ENCODE peak calls at places on chromosome 20, in four cellular contexts. D is HL-60, B is K562, U is GM12878. K is an unnamed sample.

GRCh38 chr20:57785720-57786119 is 75.9 kb upstream of the PMEPA1 start:
- DNase-seq in D (no peak), B (no peak), U (no peak), K (no peak)

GRCh38 chr20:25496165-25496967 is 88.9 kb downstream of the GINS1 start:
- DNase-seq in B (no peak), D (no peak), U (no peak), K (no peak)

GRCh38 chr20:25216199-25216945 is 20.9 kb downstream of the ENTPD6 start:
- DNase-seq in D (no peak), B (no peak), U (no peak), K (no peak)

GRCh38 chr20:21808863-21809664 is 103.6 kb downstream of the PAX1 start:
- DNase-seq in B (peak), D (peak), U (no peak), K (peak)

GRCh38 chr20:10609726-10610125 is 64.1 kb downstream of the JAG1 start:
- DNase-seq in U (no peak), D (no peak), B (no peak), K (no peak)

GRCh38 chr20:57811373-57812020 is 101.7 kb upstream of the PMEPA1 start:
- DNase-seq in D (no peak), U (no peak), B (no peak), K (no peak)

GRCh38 chr20:13883425-13883824 is 98.6 kb downstream of the NDUFAF5 start:
- DNase-seq in U (no peak), B (no peak), D (no peak), K (no peak)

GRCh38 chr20:33689973-33690372 is 3.8 kb upstream of the E2F1 start:
- DNase-seq in D (peak), U (no peak), B (peak), K (no peak)

GRCh38 chr20:53434662-53435061 is 159.0 kb downstream of the ZNF217 start:
- DNase-seq in B (no peak), D (no peak), U (no peak), K (no peak)

GRCh38 chr20:58630063-58630462 is 21.0 kb upstream of the STX16 start:
- DNase-seq in D (no peak), B (no peak), U (no peak), K (no peak)

GRCh38 chr20:62733250-62733842 is 24.7 kb downstream of the NTSR1 start:
- DNase-seq in B (no peak), D (no peak), U (no peak), K (no peak)
- TF ChIP-seq SPI1 in B (no peak), D (no peak), U (no peak), K (no peak)

GRCh38 chr20:49955167-49955566 is 19.0 kb downstream of the RNF114 start:
- DNase-seq in U (no peak), B (peak), D (no peak), K (no peak)

GRCh38 chr20:49951160-49951559 is 15.0 kb downstream of the RNF114 start:
- DNase-seq in B (no peak), D (no peak), U (no peak), K (no peak)

GRCh38 chr20:49957487-49957938 is 21.3 kb downstream of the RNF114 start:
- DNase-seq in D (no peak), B (peak), U (no peak), K (no peak)

GRCh38 chr20:49961413-49961812 is 21.4 kb upstream of the SNAI1 start:
- DNase-seq in U (no peak), B (no peak), D (no peak), K (no peak)

GRCh38 chr20:49956689-49957443 is 20.7 kb downstream of the RNF114 start:
- DNase-seq in U (no peak), B (peak), D (peak), K (no peak)
- TF ChIP-seq SPI1 in U (no peak), B (no peak), D (no peak), K (no peak)

GRCh38 chr20:46771195-46771588 is 61.7 kb downstream of the SLC2A10 start:
- DNase-seq in U (no peak), D (no peak), B (no peak), K (no peak)

GRCh38 chr20:46764068-46764467 is 54.6 kb downstream of the SLC2A10 start:
- DNase-seq in U (no peak), D (no peak), B (no peak), K (no peak)

GRCh38 chr20:46765506-46765905 is 56.1 kb downstream of the SLC2A10 start:
- DNase-seq in U (no peak), B (no peak), D (no peak), K (no peak)

GRCh38 chr20:46770330-46771194 is 61.1 kb downstream of the SLC2A10 start:
- DNase-seq in U (no peak), B (no peak), D (no peak), K (no peak)

GRCh38 chr20:46767127-46767761 is 57.8 kb downstream of the SLC2A10 start:
- DNase-seq in D (peak), U (no peak), B (peak), K (no peak)
- TF ChIP-seq SPI1 in D (no peak), U (no peak), B (no peak), K (no peak)

DNA sequence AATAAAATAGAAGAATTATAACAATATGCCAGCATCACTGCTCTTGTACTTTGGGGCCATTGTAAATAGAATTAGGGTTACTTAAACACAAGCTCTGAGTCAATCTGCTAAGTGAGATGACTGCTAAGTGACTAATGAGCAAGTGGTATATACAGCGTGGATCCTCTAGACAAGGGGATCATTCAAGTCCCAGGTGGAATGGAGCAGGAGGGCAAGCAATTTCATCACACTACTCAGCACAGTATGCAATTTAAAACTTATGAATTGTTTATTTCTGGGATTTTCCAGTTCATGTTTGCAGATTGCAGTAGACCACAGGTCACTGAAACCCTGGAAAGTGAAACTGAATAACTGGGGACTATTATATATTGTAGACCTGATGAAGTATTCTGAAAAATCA is 235.3 kb downstream of the BTBD3 start:
- DNase-seq in U (no peak), B (no peak), D (no peak), K (no peak)
- TF ChIP-seq SPI1 in U (no peak), B (no peak), D (no peak), K (no peak)

K was measured in GM12891.